ENCODE peak calls at places on chromosome 2, in eight cellular contexts. D, H, T, U, J, B, G and R are unnamed samples.
A peak's percentile ranks its signal among the peaks of the same experiment; 100 is the strongest.

GRCh38 chr2:188518391-188518790 is 226.7 kb downstream of the GULP1 start:
- DNase-seq in D (no peak), J (no peak), U (peak; percentile 49), T (peak; percentile 33), G (no peak), B (no peak), H (no peak), R (no peak)

GRCh38 chr2:4214444-4215295 is 511.3 kb downstream of the DCDC2C start:
- DNase-seq in G (no peak), D (no peak), J (no peak), U (no peak), B (no peak), H (no peak), T (no peak), R (no peak)

GRCh38 chr2:63058742-63059433 is 8.3 kb downstream of the OTX1 start:
- DNase-seq in B (peak; percentile 25), G (no peak), U (no peak), D (peak; percentile 29), H (no peak), J (no peak), T (peak; percentile 31), R (peak; percentile 36)

GRCh38 chr2:230018153-230018552 is 50.6 kb downstream of the SLC16A14 start:
- DNase-seq in U (peak; percentile 91), J (no peak), H (no peak), D (no peak), T (peak; percentile 25), B (no peak), G (no peak), R (no peak)

GRCh38 chr2:118059919-118060478 is 28.3 kb upstream of the INSIG2 start:
- DNase-seq in G (no peak), T (peak; percentile 70), U (peak; percentile 74), B (no peak), D (no peak), H (no peak), J (no peak), R (no peak)

GRCh38 chr2:15704086-15704787 is 112.6 kb downstream of the DDX1 start:
- DNase-seq in G (no peak), T (no peak), H (no peak), J (no peak), D (no peak), U (no peak), B (no peak), R (no peak)

GRCh38 chr2:60641866-60642788 is 88.7 kb upstream of the BCL11A start:
- DNase-seq in T (peak; percentile 45), U (peak; percentile 49), B (no peak), H (no peak), G (peak; percentile 38), J (no peak), D (peak; percentile 38), R (peak; percentile 77)

GRCh38 chr2:171187177-171187576 is 26.5 kb upstream of the TLK1 start:
- DNase-seq in H (no peak), U (no peak), G (no peak), J (no peak), T (no peak), D (no peak), B (no peak), R (no peak)

GRCh38 chr2:235478609-235479008 is 15.2 kb upstream of the AGAP1 start:
- DNase-seq in B (no peak), T (no peak), G (no peak), U (no peak), H (no peak), J (no peak), D (no peak), R (no peak)

GRCh38 chr2:180542510-180542909 is 437.9 kb upstream of the UBE2E3 start:
- DNase-seq in T (no peak), H (no peak), G (no peak), D (no peak), U (no peak), J (no peak), B (no peak), R (no peak)

GRCh38 chr2:19070866-19071265 is 287.6 kb downstream of the OSR1 start:
- DNase-seq in D (no peak), J (no peak), U (peak; percentile 54), H (no peak), G (no peak), T (no peak), B (no peak), R (no peak)